ENCODE peak calls at places on chromosomes 16 and 17, in eight cellular contexts. E is A549, C is NB4, P is IMR-90, O is body of pancreas, M is H1, R is uterus, N is Peyer's patch. V is an unnamed sample.

GRCh38 chr17:50708050-50709000 is 611 bp upstream of the ANKRD40 start:
- DNase-seq in E (no peak), C (peak; percentile 47), P (no peak), O (no peak), M (no peak), R (no peak), N (no peak), V (no peak)

GRCh38 chr16:68902376-68903345 is 59.3 kb downstream of the TANGO6 start:
- DNase-seq in E (peak; percentile 58), C (peak; percentile 57), P (peak; percentile 63), O (peak; percentile 67), M (peak; percentile 63), R (no peak), N (peak; percentile 63), V (peak; percentile 50)

GRCh38 chr17:44543213-44543904 is 13.9 kb upstream of the FZD2 start:
- DNase-seq in E (peak; percentile 98), C (no peak), P (peak; percentile 96), O (no peak), M (peak; percentile 85), R (no peak), N (no peak), V (peak; percentile 74)

GRCh38 chr17:29753845-29754439 is 131.2 kb upstream of the CORO6 start:
- DNase-seq in E (no peak), C (no peak), P (no peak), O (no peak), M (no peak), R (no peak), N (no peak), V (no peak)

GRCh38 chr16:68134644-68135043 is 49.5 kb downstream of the NFATC3 start:
- DNase-seq in E (no peak), C (no peak), P (no peak), O (no peak), M (no peak), R (no peak), N (no peak), V (no peak)

GRCh38 chr16:64455275-64455674 is 666.6 kb downstream of the CDH11 start:
- DNase-seq in E (no peak), C (no peak), P (peak; percentile 53), O (no peak), M (no peak), R (no peak), N (no peak), V (no peak)

GRCh38 chr16:68235882-68236803 is at the start of gene ESRP2:
- DNase-seq in E (no peak), C (no peak), P (no peak), O (peak; percentile 96), M (peak; percentile 89), R (no peak), N (peak; percentile 91), V (no peak)

GRCh38 chr16:31110106-31111034 is 2.2 kb downstream of the BCKDK start:
- DNase-seq in E (no peak), C (no peak), P (no peak), O (no peak), M (no peak), R (no peak), N (no peak), V (no peak)

GRCh38 chr17:52170963-52171572 is 12.6 kb upstream of the CA10 start:
- DNase-seq in E (peak; percentile 10), C (peak; percentile 20), P (no peak), O (peak; percentile 45), M (no peak), R (no peak), N (no peak), V (peak; percentile 42)

GRCh38 chr16:68724797-68725196 is 12.3 kb upstream of the CDH1 start:
- DNase-seq in E (no peak), C (no peak), P (no peak), O (no peak), M (no peak), R (no peak), N (peak; percentile 78), V (no peak)

GRCh38 chr17:8117367-8117979 is 841 bp downstream of the ALOXE3 start:
- DNase-seq in E (no peak), C (peak; percentile 40), P (no peak), O (no peak), M (no peak), R (no peak), N (no peak), V (no peak)

GRCh38 chr17:8125947-8126305 is 2.0 kb upstream of the HES7 start:
- DNase-seq in E (no peak), C (peak; percentile 41), P (no peak), O (peak; percentile 19), M (no peak), R (peak; percentile 55), N (no peak), V (no peak)

GRCh38 chr17:30520882-30521281 is 43.7 kb downstream of the GOSR1 start:
- DNase-seq in E (no peak), C (no peak), P (no peak), O (no peak), M (no peak), R (no peak), N (no peak), V (no peak)

GRCh38 chr17:62778990-62779681 is 29.0 kb downstream of the MARCHF10 start:
- DNase-seq in E (peak; percentile 68), C (no peak), P (peak; percentile 98), O (peak; percentile 46), M (no peak), R (peak; percentile 52), N (peak; percentile 46), V (peak; percentile 65)

GRCh38 chr16:19757762-19758595 is 39.9 kb downstream of the IQCK start:
- DNase-seq in E (no peak), C (no peak), P (peak; percentile 40), O (no peak), M (no peak), R (no peak), N (no peak), V (no peak)

GRCh38 chr17:42050360-42051012 is at the start of gene C17orf113:
- DNase-seq in E (peak; percentile 89), C (peak; percentile 53), P (no peak), O (peak; percentile 81), M (peak; percentile 76), R (peak; percentile 34), N (peak; percentile 78), V (no peak)

GRCh38 chr17:17722081-17722905 is 41.0 kb downstream of the RAI1 start:
- DNase-seq in E (no peak), C (no peak), P (peak; percentile 58), O (no peak), M (peak; percentile 69), R (no peak), N (no peak), V (no peak)

GRCh38 chr17:73064084-73064938 is 28.2 kb downstream of the SLC39A11 start:
- DNase-seq in E (no peak), C (no peak), P (no peak), O (peak; percentile 68), M (no peak), R (no peak), N (no peak), V (no peak)

GRCh38 chr17:58658804-58659713 is 32.8 kb downstream of the TEX14 start:
- DNase-seq in E (peak; percentile 92), C (peak; percentile 92), P (peak; percentile 99), O (peak; percentile 89), M (peak; percentile 86), R (peak; percentile 88), N (peak; percentile 91), V (peak; percentile 73)
- TF ChIP-seq POLR2A in E (peak; percentile 100), C (peak; percentile 100), P (peak; percentile 100), O (peak; percentile 100), M (peak; percentile 100), R (peak; percentile 91), N (peak; percentile 98), V (peak; percentile 99)

GRCh38 chr16:75647492-75648264 is at the start of the genes KARS1 and TERF2IP:
- DNase-seq in E (peak; percentile 94), C (peak; percentile 96), P (peak; percentile 91), O (peak; percentile 95), M (peak; percentile 90), R (peak; percentile 90), N (peak; percentile 98), V (peak; percentile 88)
- TF ChIP-seq POLR2A in E (peak; percentile 90), C (peak; percentile 97), P (peak; percentile 95), O (peak; percentile 98), M (peak; percentile 97), R (peak; percentile 95), N (peak; percentile 93), V (peak; percentile 90)

GRCh38 chr16:88810166-88810867 is 1.4 kb downstream of the APRT start:
- DNase-seq in E (no peak), C (peak; percentile 91), P (no peak), O (no peak), M (no peak), R (no peak), N (no peak), V (no peak)

GRCh38 chr16:88809068-88809675 is 2.6 kb downstream of the APRT start:
- DNase-seq in E (no peak), C (peak; percentile 61), P (no peak), O (peak; percentile 66), M (no peak), R (no peak), N (no peak), V (no peak)

GRCh38 chr16:88811600-88811849 is 203 bp downstream of the APRT start:
- DNase-seq in E (no peak), C (no peak), P (no peak), O (no peak), M (no peak), R (no peak), N (no peak), V (no peak)

GRCh38 chr16:88810868-88811599 is 694 bp downstream of the APRT start:
- DNase-seq in E (peak; percentile 41), C (peak; percentile 89), P (peak; percentile 69), O (peak; percentile 81), M (no peak), R (peak; percentile 71), N (peak; percentile 84), V (peak; percentile 77)

GRCh38 chr16:88809676-88810165 is 2.0 kb downstream of the APRT start:
- DNase-seq in E (no peak), C (peak; percentile 72), P (no peak), O (no peak), M (no peak), R (no peak), N (no peak), V (peak; percentile 27)
- TF ChIP-seq POLR2A in E (no peak), C (peak; percentile 31), P (no peak), O (no peak), M (peak; percentile 89), R (no peak), N (no peak), V (peak; percentile 31)

GRCh38 chr17:6684460-6684783 is 28.7 kb downstream of the SLC13A5 start:
- DNase-seq in E (no peak), C (no peak), P (no peak), O (no peak), M (no peak), R (no peak), N (no peak), V (no peak)

GRCh38 chr17:6684881-6685767 is 28.0 kb downstream of the SLC13A5 start:
- DNase-seq in E (no peak), C (no peak), P (no peak), O (no peak), M (no peak), R (no peak), N (no peak), V (no peak)

GRCh38 chr17:6683081-6683684 is 30.0 kb downstream of the SLC13A5 start:
- DNase-seq in E (no peak), C (no peak), P (no peak), O (peak; percentile 44), M (no peak), R (no peak), N (no peak), V (no peak)

GRCh38 chr17:6683730-6684459 is 29.3 kb downstream of the SLC13A5 start:
- DNase-seq in E (no peak), C (no peak), P (no peak), O (no peak), M (no peak), R (no peak), N (no peak), V (no peak)

GRCh38 chr17:6686026-6686425 is 27.1 kb downstream of the SLC13A5 start:
- DNase-seq in E (no peak), C (no peak), P (no peak), O (no peak), M (no peak), R (no peak), N (no peak), V (no peak)
- TF ChIP-seq POLR2A in E (no peak), C (no peak), P (no peak), O (no peak), M (no peak), R (no peak), N (no peak), V (no peak)